ENCODE peak calls at places on chromosomes 13 and 19, in four cellular contexts. I is cardiac fibroblast, A is astrocyte of the spinal cord, R is bronchial epithelial cell. T is an unnamed sample.

GRCh38 chr13:29483211-29483610 is 112.3 kb downstream of the SLC7A1 start:
- DNase-seq in I (no peak), A (no peak), R (no peak), T (no peak)

GRCh38 chr13:30133976-30134375 is 173.4 kb downstream of the KATNAL1 start:
- DNase-seq in I (peak; percentile 42), A (no peak), R (no peak), T (no peak)

GRCh38 chr13:94315188-94315587 is 164.3 kb downstream of the DCT start:
- DNase-seq in I (no peak), A (no peak), R (peak; percentile 7), T (no peak)

GRCh38 chr13:85729296-85729695 is 69.9 kb downstream of the SLITRK6 start:
- DNase-seq in I (peak; percentile 3), A (peak; percentile 28), R (peak; percentile 86), T (peak; percentile 5)

GRCh38 chr19:56987184-56987583 is 132.6 kb upstream of the USP29 start:
- DNase-seq in I (no peak), A (no peak), R (no peak), T (no peak)

GRCh38 chr13:32255744-32256120 is 59.4 kb downstream of the ZAR1L start:
- DNase-seq in I (peak; percentile 53), A (no peak), R (no peak), T (peak; percentile 76)

GRCh38 chr13:110680852-110681251 is 25.1 kb downstream of the CARS2 start:
- DNase-seq in I (peak; percentile 26), A (no peak), R (no peak), T (peak; percentile 38)

GRCh38 chr19:49125025-49125731 is 5.8 kb downstream of the PPFIA3 start:
- DNase-seq in I (no peak), A (no peak), R (no peak), T (no peak)

GRCh38 chr13:112761701-112762689 is 72.2 kb downstream of the ATP11A start:
- DNase-seq in I (peak; percentile 47), A (no peak), R (no peak), T (no peak)

GRCh38 chr13:39836038-39836437 is 180.6 kb downstream of the COG6 start:
- DNase-seq in I (no peak), A (no peak), R (peak; percentile 93), T (peak; percentile 81)

GRCh38 chr13:71964491-71965108 is 97.6 kb upstream of the DACH1 start:
- DNase-seq in I (peak; percentile 2), A (peak; percentile 13), R (no peak), T (no peak)

GRCh38 chr13:37175996-37176395 is 70.5 kb upstream of the CSNK1A1L start:
- DNase-seq in I (peak; percentile 96), A (peak; percentile 58), R (peak; percentile 74), T (peak; percentile 89)

GRCh38 chr13:30659980-30660379 is 42.3 kb downstream of the USPL1 start:
- DNase-seq in I (no peak), A (no peak), R (no peak), T (no peak)

GRCh38 chr13:95441326-95441725 is 111.2 kb upstream of the CLDN10 start:
- DNase-seq in I (no peak), A (no peak), R (no peak), T (no peak)

GRCh38 chr13:52737451-52737850 is 2.2 kb downstream of the CNMD start:
- DNase-seq in I (no peak), A (no peak), R (no peak), T (no peak)

GRCh38 chr13:99273128-99273527 is 14.9 kb upstream of the GPR18 start:
- DNase-seq in I (no peak), A (no peak), R (no peak), T (no peak)

GRCh38 chr13:76820759-76821158 is 65.4 kb downstream of the KCTD12 start:
- DNase-seq in I (peak; percentile 70), A (no peak), R (no peak), T (no peak)

GRCh38 chr13:92074658-92075057 is 676.2 kb downstream of the GPC5 start:
- DNase-seq in I (peak; percentile 2), A (peak; percentile 14), R (peak; percentile 10), T (peak; percentile 29)
- TF ChIP-seq CTCF in I (no peak), A (peak; percentile 45), R (no peak), T (peak; percentile 30)

DNA sequence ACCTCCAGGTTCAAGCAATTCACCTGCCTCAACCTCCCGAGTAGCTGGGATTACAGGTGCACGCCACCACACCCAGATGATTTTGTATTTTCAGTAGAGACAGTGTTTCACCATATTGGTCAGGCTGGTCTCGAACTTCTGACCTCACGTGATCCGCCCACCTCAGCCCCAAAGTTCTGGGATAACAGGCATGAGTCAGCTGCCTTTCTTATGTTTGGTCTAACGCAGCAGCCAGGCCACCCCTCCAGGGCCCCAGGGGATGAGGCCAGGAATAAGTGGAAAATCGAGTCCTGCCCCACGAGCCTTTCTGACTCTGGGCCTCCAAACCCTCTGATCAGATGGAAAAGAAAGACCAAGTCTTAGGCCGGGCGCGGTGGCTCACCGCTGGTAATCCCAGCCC is 44.5 kb downstream of the CERS4 start:
- DNase-seq in I (peak; percentile 15), A (no peak), R (no peak), T (no peak)
- TF ChIP-seq CTCF in I (no peak), A (no peak), R (no peak), T (no peak)

GRCh38 chr19:806815-807421 is 9.7 kb downstream of the PTBP1 start:
- DNase-seq in I (no peak), A (no peak), R (no peak), T (no peak)
- TF ChIP-seq CTCF in I (no peak), A (no peak), R (no peak), T (no peak)

DNA sequence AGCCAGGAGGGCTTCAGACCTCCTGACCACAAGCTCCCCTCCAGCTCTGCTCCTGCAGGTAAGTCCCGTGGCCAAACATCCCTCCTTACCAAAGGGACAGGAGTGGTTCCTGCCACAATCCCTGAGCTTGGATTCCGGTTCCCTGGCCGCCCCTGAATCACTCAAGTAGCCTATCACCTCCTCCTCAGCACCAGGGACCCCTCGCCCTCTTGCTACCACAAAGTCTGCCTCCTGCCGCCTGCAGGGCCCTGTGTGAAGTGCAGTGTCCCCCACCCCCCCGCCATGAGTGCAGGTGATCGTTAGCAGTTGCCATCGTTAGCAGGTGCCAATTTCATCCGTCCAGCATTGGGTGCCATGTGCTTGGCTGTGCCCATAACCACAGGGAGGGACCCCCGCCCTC is 40.8 kb upstream of the RANBP3 start:
- DNase-seq in I (no peak), A (no peak), R (no peak), T (no peak)
- TF ChIP-seq CTCF in I (peak; percentile 21), A (peak; percentile 32), R (peak; percentile 6), T (no peak)

DNA sequence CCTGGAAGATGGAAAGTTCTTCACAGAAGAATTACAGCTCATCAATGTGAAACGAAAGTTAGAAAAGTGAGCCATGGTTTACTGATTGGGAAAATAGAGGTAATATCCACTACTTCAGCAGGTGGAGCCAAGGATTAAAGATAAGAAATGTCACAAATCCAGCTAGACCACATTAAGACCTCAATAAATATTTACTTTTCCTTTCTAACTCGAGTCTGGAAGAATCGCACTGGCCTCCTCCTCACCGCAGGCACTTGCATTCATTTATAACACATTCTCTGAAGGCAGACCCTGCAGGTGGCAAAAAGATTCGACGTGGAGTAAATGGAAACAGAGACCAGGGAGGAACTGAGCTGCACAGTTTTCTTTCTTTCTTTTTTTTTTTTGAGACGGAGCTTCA is 7.4 kb downstream of the SLC35E1 start:
- DNase-seq in I (no peak), A (no peak), R (no peak), T (no peak)
- TF ChIP-seq CTCF in I (no peak), A (no peak), R (no peak), T (no peak)

DNA sequence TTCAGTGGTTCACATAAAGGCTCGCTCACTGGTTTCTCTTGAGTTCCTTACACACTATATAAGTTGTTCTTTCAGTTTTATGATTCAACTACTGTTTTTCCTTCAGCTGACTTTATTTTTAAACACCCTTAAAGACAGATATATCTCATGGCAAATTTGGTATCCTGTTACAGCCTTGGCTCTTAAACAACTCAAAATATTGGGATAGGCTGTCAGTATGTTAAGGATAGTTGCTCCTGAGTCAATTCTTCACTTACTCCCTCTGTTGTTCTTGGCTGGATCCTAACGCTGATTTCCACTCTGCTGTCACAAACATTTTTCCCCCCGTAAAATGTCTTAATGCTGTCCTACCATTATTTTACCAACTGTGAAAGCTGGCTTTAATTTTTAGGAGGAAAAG is 1.2 kb downstream of the KCNRG start:
- DNase-seq in I (peak; percentile 48), A (peak; percentile 66), R (no peak), T (no peak)
- TF ChIP-seq CTCF in I (no peak), A (no peak), R (no peak), T (no peak)

DNA sequence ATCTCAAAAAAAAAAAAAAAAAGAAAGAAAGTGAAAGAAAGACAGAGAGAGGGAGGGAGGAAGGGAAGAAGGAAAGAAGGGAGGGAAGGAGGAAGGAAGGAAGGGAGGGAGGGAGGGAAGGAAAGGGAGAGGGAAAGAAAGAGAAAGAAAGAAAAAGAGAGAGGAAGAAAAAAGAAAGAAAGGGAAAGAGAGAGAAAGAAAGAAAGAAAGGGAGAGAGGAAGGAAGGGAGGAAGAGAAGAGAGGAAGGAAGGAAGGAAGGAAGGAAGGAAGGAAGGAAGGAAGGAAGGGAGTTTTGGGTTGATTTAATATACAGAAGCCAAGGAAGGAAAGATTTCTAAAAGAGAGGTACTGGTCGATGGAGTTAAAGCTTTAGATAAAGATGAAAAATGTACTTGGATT is 28.8 kb downstream of the DEDD2 start:
- DNase-seq in I (no peak), A (no peak), R (no peak), T (no peak)
- TF ChIP-seq CTCF in I (no peak), A (no peak), R (no peak), T (no peak)

DNA sequence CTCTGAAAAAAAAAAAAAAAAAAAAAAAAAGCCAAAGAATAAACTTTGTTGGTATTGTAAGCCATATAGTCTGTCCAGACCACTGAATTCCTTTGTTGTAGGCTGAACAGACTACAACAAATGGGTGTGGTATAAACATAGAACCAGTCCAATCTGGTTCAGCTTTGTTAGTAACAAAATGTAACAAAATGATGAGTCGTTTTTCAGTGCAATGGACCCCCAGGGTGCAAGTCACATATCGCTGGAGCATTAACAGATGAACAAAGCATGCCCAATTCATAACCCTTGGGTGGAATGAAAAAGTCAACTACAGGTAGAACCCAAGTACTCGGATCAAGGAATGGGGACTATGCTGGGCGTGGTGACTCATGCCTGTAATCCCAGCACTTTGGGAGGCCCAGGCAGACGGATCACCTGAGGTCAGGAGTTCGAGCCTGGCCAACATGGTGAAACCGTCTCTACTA is 13.6 kb upstream of the FCHO1 start:
- DNase-seq in I (peak; percentile 37), A (peak; percentile 21), R (no peak), T (no peak)
- TF ChIP-seq CTCF in I (no peak), A (no peak), R (no peak), T (no peak)

T was measured in MCF 10A.